ENCODE peak calls at places on chromosome 1, in eight cellular contexts. One of them, this sample, is unnamed. For H3K36me3, the result is how much of the 10 kb centered on the place peaks cover.

GRCh38 chr1:222283147-222283768 is 264.6 kb downstream of the HHIPL2 start:
- DNase-seq in upper lobe of right lung: no peak
- DNase-seq in thoracic aorta: no peak
- DNase-seq in MM.1S: no peak
- DNase-seq in lung: no peak
- DNase-seq in cardiac muscle cell: no peak
- DNase-seq in esophagus squamous epithelium: no peak
- DNase-seq in GM23248: peak
- DNase-seq in this sample: no peak

GRCh38 chr1:230493264-230493663 is 67.1 kb upstream of the PGBD5 start:
- DNase-seq in MM.1S: peak
- DNase-seq in cardiac muscle cell: no peak
- DNase-seq in thoracic aorta: no peak
- DNase-seq in lung: no peak
- DNase-seq in upper lobe of right lung: no peak
- DNase-seq in esophagus squamous epithelium: no peak
- DNase-seq in GM23248: no peak
- DNase-seq in this sample: no peak

GRCh38 chr1:62356257-62356835 is 37.1 kb upstream of the KANK4 start:
- DNase-seq in GM23248: peak
- DNase-seq in lung: peak
- DNase-seq in cardiac muscle cell: no peak
- DNase-seq in upper lobe of right lung: no peak
- DNase-seq in thoracic aorta: no peak
- DNase-seq in esophagus squamous epithelium: no peak
- DNase-seq in MM.1S: no peak
- DNase-seq in this sample: no peak

GRCh38 chr1:67394548-67394947 is 35.7 kb downstream of the SERBP1 start:
- DNase-seq in esophagus squamous epithelium: no peak
- DNase-seq in GM23248: no peak
- DNase-seq in lung: no peak
- DNase-seq in MM.1S: no peak
- DNase-seq in upper lobe of right lung: no peak
- DNase-seq in thoracic aorta: no peak
- DNase-seq in cardiac muscle cell: no peak
- DNase-seq in this sample: no peak

GRCh38 chr1:178941849-178942248 is 71.0 kb upstream of the ANGPTL1 start:
- DNase-seq in upper lobe of right lung: no peak
- DNase-seq in thoracic aorta: no peak
- DNase-seq in MM.1S: no peak
- DNase-seq in GM23248: peak
- DNase-seq in cardiac muscle cell: no peak
- DNase-seq in lung: peak
- DNase-seq in esophagus squamous epithelium: no peak
- DNase-seq in this sample: no peak

GRCh38 chr1:73839922-73840321 is 358.1 kb downstream of the LRRIQ3 start:
- DNase-seq in GM23248: peak
- DNase-seq in cardiac muscle cell: peak
- DNase-seq in esophagus squamous epithelium: no peak
- DNase-seq in upper lobe of right lung: no peak
- DNase-seq in thoracic aorta: no peak
- DNase-seq in MM.1S: peak
- DNase-seq in lung: no peak
- DNase-seq in this sample: no peak

GRCh38 chr1:11784256-11784992 is 21.3 kb downstream of the MTHFR start:
- DNase-seq in lung: no peak
- DNase-seq in thoracic aorta: no peak
- DNase-seq in cardiac muscle cell: no peak
- DNase-seq in GM23248: no peak
- DNase-seq in esophagus squamous epithelium: no peak
- DNase-seq in upper lobe of right lung: no peak
- DNase-seq in MM.1S: no peak
- DNase-seq in this sample: no peak

GRCh38 chr1:11333631-11334030 is 60.6 kb downstream of the UBIAD1 start:
- DNase-seq in upper lobe of right lung: no peak
- DNase-seq in esophagus squamous epithelium: no peak
- DNase-seq in cardiac muscle cell: peak
- DNase-seq in thoracic aorta: no peak
- DNase-seq in lung: no peak
- DNase-seq in MM.1S: no peak
- DNase-seq in GM23248: no peak
- DNase-seq in this sample: no peak

GRCh38 chr1:58576727-58577675 is at the start of gene TACSTD2:
- DNase-seq in upper lobe of right lung: peak
- DNase-seq in MM.1S: no peak
- DNase-seq in esophagus squamous epithelium: no peak
- DNase-seq in cardiac muscle cell: no peak
- DNase-seq in thoracic aorta: no peak
- DNase-seq in lung: peak
- DNase-seq in GM23248: peak
- DNase-seq in this sample: no peak

GRCh38 chr1:11757047-11757446 is 4.9 kb upstream of the C1orf167 start:
- DNase-seq in lung: no peak
- DNase-seq in esophagus squamous epithelium: no peak
- DNase-seq in upper lobe of right lung: no peak
- DNase-seq in thoracic aorta: no peak
- DNase-seq in GM23248: no peak
- DNase-seq in MM.1S: no peak
- DNase-seq in cardiac muscle cell: no peak
- DNase-seq in this sample: no peak

GRCh38 chr1:236913371-236914037 is 90.7 kb downstream of the MT1HL1 start:
- DNase-seq in upper lobe of right lung: no peak
- DNase-seq in esophagus squamous epithelium: no peak
- DNase-seq in thoracic aorta: no peak
- DNase-seq in lung: no peak
- DNase-seq in MM.1S: no peak
- DNase-seq in GM23248: peak
- DNase-seq in cardiac muscle cell: no peak
- DNase-seq in this sample: no peak
- H3K4me3 ChIP-seq in upper lobe of right lung: no peak
- H3K4me3 ChIP-seq in esophagus squamous epithelium: no peak
- H3K4me3 ChIP-seq in thoracic aorta: no peak
- H3K4me3 ChIP-seq in lung: no peak
- H3K4me3 ChIP-seq in MM.1S: no peak
- H3K4me3 ChIP-seq in GM23248: no peak
- H3K4me3 ChIP-seq in cardiac muscle cell: no peak
- H3K4me3 ChIP-seq in this sample: no peak

DNA sequence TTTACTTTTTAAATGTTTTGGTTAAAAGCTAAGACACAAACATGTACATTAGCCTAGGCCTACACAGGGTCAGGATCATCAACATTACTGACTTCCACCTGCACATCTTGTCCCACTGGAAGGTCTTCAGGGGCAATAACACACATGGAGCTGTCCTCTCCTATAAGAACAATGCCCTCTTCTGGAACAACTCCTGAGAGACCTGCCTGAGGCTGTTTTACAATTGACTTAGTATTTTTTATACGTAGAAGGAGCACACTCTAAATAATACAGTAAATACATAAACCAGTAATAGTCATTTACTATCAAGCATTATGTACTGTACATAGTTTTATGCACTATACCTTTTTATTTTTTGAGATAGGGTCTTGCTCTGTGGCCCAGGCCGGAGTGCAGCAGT is 14.1 kb upstream of the MOB3C start:
- DNase-seq in MM.1S: no peak
- DNase-seq in cardiac muscle cell: no peak
- DNase-seq in lung: no peak
- DNase-seq in esophagus squamous epithelium: no peak
- DNase-seq in upper lobe of right lung: no peak
- DNase-seq in GM23248: no peak
- DNase-seq in thoracic aorta: no peak
- DNase-seq in this sample: no peak
- H3K36me3 ChIP-seq in MM.1S: under half
- H3K36me3 ChIP-seq in cardiac muscle cell: under half
- H3K36me3 ChIP-seq in lung: under half
- H3K36me3 ChIP-seq in esophagus squamous epithelium: under half
- H3K36me3 ChIP-seq in upper lobe of right lung: half or more
- H3K36me3 ChIP-seq in GM23248: under half
- H3K36me3 ChIP-seq in thoracic aorta: under half
- H3K36me3 ChIP-seq in this sample: under half

GRCh38 chr1:84277343-84278059 is 24.0 kb upstream of the SAMD13 start:
- DNase-seq in esophagus squamous epithelium: no peak
- DNase-seq in thoracic aorta: no peak
- DNase-seq in cardiac muscle cell: no peak
- DNase-seq in MM.1S: no peak
- DNase-seq in upper lobe of right lung: no peak
- DNase-seq in lung: no peak
- DNase-seq in GM23248: no peak
- DNase-seq in this sample: no peak
- H3K27ac ChIP-seq in esophagus squamous epithelium: no peak
- H3K27ac ChIP-seq in thoracic aorta: no peak
- H3K27ac ChIP-seq in cardiac muscle cell: no peak
- H3K27ac ChIP-seq in MM.1S: no peak
- H3K27ac ChIP-seq in upper lobe of right lung: no peak
- H3K27ac ChIP-seq in lung: no peak
- H3K27ac ChIP-seq in GM23248: no peak
- H3K27ac ChIP-seq in this sample: no peak

GRCh38 chr1:61240878-61241277 is 158.5 kb downstream of the NFIA start:
- DNase-seq in cardiac muscle cell: no peak
- DNase-seq in GM23248: no peak
- DNase-seq in lung: no peak
- DNase-seq in esophagus squamous epithelium: no peak
- DNase-seq in MM.1S: no peak
- DNase-seq in thoracic aorta: no peak
- DNase-seq in upper lobe of right lung: no peak
- DNase-seq in this sample: no peak
- H3K4me3 ChIP-seq in cardiac muscle cell: no peak
- H3K4me3 ChIP-seq in GM23248: no peak
- H3K4me3 ChIP-seq in lung: no peak
- H3K4me3 ChIP-seq in esophagus squamous epithelium: no peak
- H3K4me3 ChIP-seq in MM.1S: no peak
- H3K4me3 ChIP-seq in thoracic aorta: peak
- H3K4me3 ChIP-seq in upper lobe of right lung: no peak
- H3K4me3 ChIP-seq in this sample: no peak

GRCh38 chr1:42186172-42186571 is 21.6 kb upstream of the GUCA2A start:
- DNase-seq in upper lobe of right lung: no peak
- DNase-seq in MM.1S: no peak
- DNase-seq in GM23248: peak
- DNase-seq in cardiac muscle cell: no peak
- DNase-seq in thoracic aorta: no peak
- DNase-seq in esophagus squamous epithelium: no peak
- DNase-seq in lung: no peak
- DNase-seq in this sample: no peak
- H3K36me3 ChIP-seq in upper lobe of right lung: under half
- H3K36me3 ChIP-seq in MM.1S: under half
- H3K36me3 ChIP-seq in GM23248: under half
- H3K36me3 ChIP-seq in cardiac muscle cell: under half
- H3K36me3 ChIP-seq in thoracic aorta: under half
- H3K36me3 ChIP-seq in esophagus squamous epithelium: under half
- H3K36me3 ChIP-seq in lung: under half
- H3K36me3 ChIP-seq in this sample: under half

DNA sequence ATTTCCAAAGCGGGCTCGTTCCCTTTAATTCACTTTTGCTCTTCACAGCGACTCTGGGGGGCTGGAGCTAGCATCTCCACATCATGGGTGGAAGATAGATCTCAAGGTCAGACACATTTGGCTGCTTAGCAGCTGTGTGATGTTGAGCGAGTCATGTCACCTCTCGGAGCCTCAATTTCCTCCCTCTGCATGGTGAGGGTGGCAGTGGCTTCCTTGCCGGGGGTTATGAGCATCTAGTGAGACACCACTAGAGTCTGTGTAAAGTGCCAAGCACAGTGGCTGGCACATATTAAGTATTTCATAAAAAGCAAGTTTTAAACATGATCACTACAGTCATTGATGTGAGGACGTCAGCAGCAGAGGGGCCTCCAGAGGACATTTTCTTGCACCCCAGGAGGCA is 16.9 kb upstream of the ECE1 start:
- DNase-seq in MM.1S: no peak
- DNase-seq in cardiac muscle cell: no peak
- DNase-seq in lung: no peak
- DNase-seq in thoracic aorta: no peak
- DNase-seq in upper lobe of right lung: no peak
- DNase-seq in GM23248: no peak
- DNase-seq in esophagus squamous epithelium: no peak
- DNase-seq in this sample: no peak
- H3K27ac ChIP-seq in MM.1S: no peak
- H3K27ac ChIP-seq in cardiac muscle cell: no peak
- H3K27ac ChIP-seq in lung: no peak
- H3K27ac ChIP-seq in thoracic aorta: no peak
- H3K27ac ChIP-seq in upper lobe of right lung: no peak
- H3K27ac ChIP-seq in GM23248: no peak
- H3K27ac ChIP-seq in esophagus squamous epithelium: peak
- H3K27ac ChIP-seq in this sample: no peak

GRCh38 chr1:47188901-47189785 is 693 bp downstream of the PDZK1IP1 start:
- DNase-seq in GM23248: no peak
- DNase-seq in cardiac muscle cell: no peak
- DNase-seq in MM.1S: no peak
- DNase-seq in lung: peak
- DNase-seq in upper lobe of right lung: peak
- DNase-seq in esophagus squamous epithelium: no peak
- DNase-seq in thoracic aorta: no peak
- DNase-seq in this sample: no peak
- H3K4me3 ChIP-seq in GM23248: no peak
- H3K4me3 ChIP-seq in cardiac muscle cell: no peak
- H3K4me3 ChIP-seq in MM.1S: no peak
- H3K4me3 ChIP-seq in lung: no peak
- H3K4me3 ChIP-seq in upper lobe of right lung: peak
- H3K4me3 ChIP-seq in esophagus squamous epithelium: peak
- H3K4me3 ChIP-seq in thoracic aorta: peak
- H3K4me3 ChIP-seq in this sample: no peak

GRCh38 chr1:43445618-43446387 is 7.9 kb downstream of the HYI start:
- DNase-seq in GM23248: no peak
- DNase-seq in cardiac muscle cell: no peak
- DNase-seq in MM.1S: no peak
- DNase-seq in thoracic aorta: no peak
- DNase-seq in lung: no peak
- DNase-seq in upper lobe of right lung: no peak
- DNase-seq in esophagus squamous epithelium: no peak
- DNase-seq in this sample: no peak

GRCh38 chr1:43446881-43447835 is 6.6 kb downstream of the HYI start:
- DNase-seq in thoracic aorta: no peak
- DNase-seq in lung: no peak
- DNase-seq in GM23248: no peak
- DNase-seq in upper lobe of right lung: no peak
- DNase-seq in cardiac muscle cell: no peak
- DNase-seq in esophagus squamous epithelium: no peak
- DNase-seq in MM.1S: no peak
- DNase-seq in this sample: no peak

GRCh38 chr1:43444827-43445225 is 8.9 kb downstream of the HYI start:
- DNase-seq in thoracic aorta: no peak
- DNase-seq in lung: no peak
- DNase-seq in upper lobe of right lung: no peak
- DNase-seq in cardiac muscle cell: peak
- DNase-seq in MM.1S: no peak
- DNase-seq in GM23248: no peak
- DNase-seq in esophagus squamous epithelium: no peak
- DNase-seq in this sample: no peak

GRCh38 chr1:43447891-43448708 is 5.6 kb downstream of the HYI start:
- DNase-seq in GM23248: no peak
- DNase-seq in cardiac muscle cell: no peak
- DNase-seq in lung: no peak
- DNase-seq in upper lobe of right lung: no peak
- DNase-seq in esophagus squamous epithelium: no peak
- DNase-seq in MM.1S: no peak
- DNase-seq in thoracic aorta: no peak
- DNase-seq in this sample: no peak

DNA sequence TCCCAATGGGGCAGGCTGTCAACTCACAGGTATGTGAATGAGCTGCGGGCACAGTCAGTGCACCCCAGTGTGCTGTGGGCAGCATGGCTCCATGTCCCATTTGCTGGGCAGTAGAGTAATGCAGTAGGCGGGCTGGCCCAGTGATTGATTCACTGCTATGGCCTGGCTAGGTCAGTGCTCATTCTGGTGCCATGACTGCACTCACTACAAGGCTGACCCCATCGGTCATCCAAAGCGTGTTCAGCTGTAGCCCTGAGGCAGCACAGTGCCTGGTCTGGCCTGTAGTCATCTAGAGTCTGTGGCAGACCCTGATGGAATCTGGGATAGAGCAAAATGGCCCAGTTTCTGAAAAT is 7.4 kb downstream of the HYI start:
- DNase-seq in lung: no peak
- DNase-seq in esophagus squamous epithelium: no peak
- DNase-seq in thoracic aorta: no peak
- DNase-seq in MM.1S: no peak
- DNase-seq in cardiac muscle cell: no peak
- DNase-seq in upper lobe of right lung: no peak
- DNase-seq in GM23248: no peak
- DNase-seq in this sample: no peak
- H3K36me3 ChIP-seq in lung: half or more
- H3K36me3 ChIP-seq in esophagus squamous epithelium: half or more
- H3K36me3 ChIP-seq in thoracic aorta: half or more
- H3K36me3 ChIP-seq in MM.1S: under half
- H3K36me3 ChIP-seq in cardiac muscle cell: under half
- H3K36me3 ChIP-seq in upper lobe of right lung: half or more
- H3K36me3 ChIP-seq in GM23248: under half
- H3K36me3 ChIP-seq in this sample: half or more

This sample was measured in CD4-positive, alpha-beta memory T cell.